ENCODE peak calls at places on chromosomes 13 and 19, in four cellular contexts. D, B, J and R are unnamed samples. For H3K4me1 and H3K36me3, the result is how much of the 10 kb centered on the place peaks cover.

GRCh38 chr13:109410868-109411267 is 375.5 kb downstream of the IRS2 start:
- DNase-seq in D (no peak), B (no peak), J (no peak), R (no peak)

GRCh38 chr13:42968906-42969305 is 23.1 kb downstream of the EPSTI1 start:
- DNase-seq in D (no peak), B (no peak), J (no peak), R (peak)

GRCh38 chr13:113137656-113138292 is 15.2 kb downstream of the F10 start:
- DNase-seq in D (no peak), B (no peak), J (no peak), R (no peak)

GRCh38 chr13:99040536-99041141 is 62.8 kb upstream of the DOCK9 start:
- DNase-seq in D (no peak), B (no peak), J (no peak), R (no peak)

GRCh38 chr13:77827350-77827749 is 91.3 kb downstream of the EDNRB start:
- DNase-seq in D (no peak), B (no peak), J (no peak), R (no peak)

GRCh38 chr19:6238643-6239281 is 41.0 kb downstream of the MLLT1 start:
- DNase-seq in D (no peak), B (peak), J (no peak), R (peak)

GRCh38 chr13:78133511-78133910 is 214.9 kb upstream of the EDNRB start:
- DNase-seq in D (no peak), B (no peak), J (no peak), R (no peak)

GRCh38 chr19:40217027-40217810 is 965 bp downstream of the TTC9B start:
- DNase-seq in D (no peak), B (no peak), J (peak), R (peak)

GRCh38 chr19:16014923-16015804 is 61.1 kb upstream of the TPM4 start:
- DNase-seq in D (no peak), B (no peak), J (no peak), R (no peak)

GRCh38 chr19:42293539-42293938 is 8.4 kb upstream of the PRR19 start:
- DNase-seq in D (no peak), B (peak), J (no peak), R (no peak)

GRCh38 chr13:34035676-34036325 is 217.9 kb downstream of the RFC3 start:
- DNase-seq in D (no peak), B (no peak), J (no peak), R (no peak)

GRCh38 chr19:35011737-35012682 is 11.9 kb downstream of the GRAMD1A start:
- DNase-seq in D (no peak), B (no peak), J (no peak), R (no peak)

GRCh38 chr19:47704656-47705055 is 8.6 kb upstream of the EHD2 start:
- DNase-seq in D (no peak), B (no peak), J (no peak), R (no peak)

GRCh38 chr19:16285769-16286564 is 38.7 kb upstream of the KLF2 start:
- DNase-seq in D (no peak), B (peak), J (no peak), R (no peak)

GRCh38 chr19:47075179-47075811 is 26.9 kb upstream of the TMEM160 start:
- DNase-seq in D (no peak), B (no peak), J (no peak), R (no peak)

DNA sequence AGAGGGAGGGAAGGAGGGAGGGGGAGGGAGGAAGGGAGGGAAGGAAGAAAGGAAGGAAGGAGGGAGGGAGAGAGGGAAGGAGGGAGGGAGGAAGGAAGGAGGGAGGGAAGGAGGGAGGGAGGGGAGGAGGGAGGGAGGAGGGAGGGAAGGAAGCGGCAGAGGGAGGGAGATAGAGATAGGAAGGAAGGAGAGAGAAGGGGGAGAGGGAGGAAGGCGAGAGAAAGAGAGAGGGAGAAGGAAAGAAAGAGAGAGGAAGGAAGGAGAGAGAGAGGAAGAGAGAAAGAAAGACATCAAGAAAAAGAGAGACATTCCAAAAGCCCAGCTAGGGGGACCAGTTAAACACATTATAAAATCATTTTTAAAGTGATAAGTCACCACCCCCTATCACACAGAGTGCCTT is 62.5 kb downstream of the GNG7 start:
- DNase-seq in D (no peak), B (no peak), J (no peak), R (no peak)
- H3K4me1 ChIP-seq in D (under half), B (under half), J (under half), R (under half)

GRCh38 chr13:110634558-110634957 is 19.2 kb downstream of the NAXD start:
- DNase-seq in D (peak), B (no peak), J (no peak), R (no peak)
- H3K36me3 ChIP-seq in D (half or more), B (under half), J (under half), R (under half)

GRCh38 chr13:106153041-106153440 is 382.4 kb downstream of the EFNB2 start:
- DNase-seq in D (no peak), B (no peak), J (no peak), R (no peak)
- H3K4me1 ChIP-seq in D (under half), B (under half), J (under half), R (under half)

GRCh38 chr13:46369506-46370268 is 17.4 kb downstream of the RUBCNL start:
- DNase-seq in D (peak), B (no peak), J (peak), R (no peak)
- H3K36me3 ChIP-seq in D (under half), B (under half), J (half or more), R (under half)

GRCh38 chr19:5132698-5133651 is 164.1 kb downstream of the KDM4B start:
- DNase-seq in D (no peak), B (no peak), J (no peak), R (no peak)
- H3K4me1 ChIP-seq in D (under half), B (under half), J (under half), R (under half)

GRCh38 chr19:4939466-4939865 is 29.4 kb upstream of the KDM4B start:
- DNase-seq in D (no peak), B (no peak), J (no peak), R (no peak)
- H3K36me3 ChIP-seq in D (under half), B (under half), J (half or more), R (under half)

DNA sequence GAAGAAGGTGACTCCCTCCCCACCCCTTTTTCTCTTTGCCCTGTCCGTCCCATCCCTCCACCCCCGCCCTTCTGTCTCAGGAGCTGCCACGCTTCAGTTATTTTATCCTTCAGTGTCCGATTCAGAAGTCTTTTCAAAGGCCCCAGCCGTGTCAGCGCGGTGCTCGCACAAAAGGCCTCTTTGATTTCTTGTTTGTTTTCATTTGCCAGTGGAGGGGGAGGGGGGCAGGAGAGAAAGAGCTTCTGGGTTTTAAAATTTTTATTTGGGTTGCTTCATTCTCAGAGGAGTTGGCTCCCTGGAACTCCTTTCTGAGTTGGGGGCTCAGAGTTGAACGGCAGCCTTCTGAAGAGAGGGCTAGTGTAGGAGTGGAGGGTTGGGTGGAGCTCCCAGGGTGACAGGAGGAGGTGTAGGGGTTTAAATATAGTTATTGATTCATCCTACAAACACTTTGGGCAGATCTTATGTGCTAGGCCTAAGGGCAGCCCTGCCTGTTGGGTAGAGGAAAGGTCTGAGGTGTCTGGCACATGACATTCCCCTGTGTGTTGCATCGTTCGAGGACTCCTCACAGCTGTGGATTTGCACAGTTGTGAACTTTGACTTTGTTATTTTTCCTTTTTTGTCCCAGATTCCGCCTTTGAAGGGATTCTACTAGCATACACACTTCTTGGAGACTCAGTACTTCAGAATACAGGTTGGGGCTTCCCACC is 36.8 kb downstream of the NFIX start:
- DNase-seq in D (no peak), B (peak), J (no peak), R (no peak)
- H3K4me1 ChIP-seq in D (under half), B (under half), J (under half), R (half or more)